ENCODE peak calls at places on chromosome 3, in eight cellular contexts. R is HFFc6, A is WTC11, S is astrocyte of the cerebellum, E is endothelial cell of umbilical vein, G is fibroblast of mammary gland, Q is epithelial cell of proximal tubule, O is GM10248. F is an unnamed sample.

GRCh38 chr3:16841906-16842709 is 42.6 kb upstream of the PLCL2 start:
- DNase-seq in Q (no peak), S (no peak), E (no peak), A (peak; percentile 16), G (no peak), R (no peak), O (peak; percentile 52), F (peak; percentile 6)

GRCh38 chr3:156749244-156749643 is 74.9 kb downstream of the TIPARP start:
- DNase-seq in R (no peak), A (no peak), E (no peak), S (no peak), G (no peak), O (no peak), Q (no peak), F (no peak)

GRCh38 chr3:14210843-14211594 is 32.4 kb downstream of the LSM3 start:
- DNase-seq in O (no peak), A (no peak), S (peak; percentile 67), E (no peak), Q (peak; percentile 84), R (peak; percentile 89), G (peak; percentile 79), F (no peak)

GRCh38 chr3:127730666-127731294 is 58.0 kb downstream of the ABTB1 start:
- DNase-seq in G (no peak), Q (no peak), E (no peak), R (no peak), A (no peak), S (no peak), O (no peak), F (no peak)

GRCh38 chr3:134314588-134315285 is 59.5 kb downstream of the AMOTL2 start:
- DNase-seq in O (no peak), E (no peak), A (no peak), R (no peak), G (peak; percentile 47), Q (no peak), S (no peak), F (no peak)

GRCh38 chr3:150345021-150345538 is 63.0 kb upstream of the TSC22D2 start:
- DNase-seq in S (no peak), G (peak; percentile 47), O (no peak), Q (peak; percentile 90), R (no peak), E (no peak), A (no peak), F (no peak)

GRCh38 chr3:12170207-12170606 is 11.5 kb upstream of the TIMP4 start:
- DNase-seq in G (peak; percentile 77), A (no peak), E (no peak), R (peak; percentile 33), O (no peak), Q (no peak), S (no peak), F (peak; percentile 67)

GRCh38 chr3:172085557-172085895 is 46.1 kb downstream of the FNDC3B start:
- DNase-seq in S (no peak), O (no peak), R (no peak), E (no peak), Q (no peak), G (no peak), A (no peak), F (no peak)

GRCh38 chr3:138938877-138939562 is 7.9 kb downstream of the FOXL2 start:
- DNase-seq in S (no peak), R (no peak), G (no peak), E (no peak), Q (no peak), O (no peak), A (peak; percentile 26), F (peak; percentile 32)

GRCh38 chr3:31311571-31311970 is 221.2 kb upstream of the STT3B start:
- DNase-seq in O (no peak), A (no peak), S (no peak), R (no peak), E (no peak), Q (no peak), G (no peak), F (no peak)

GRCh38 chr3:155772801-155773200 is 27.9 kb upstream of the PLCH1 start:
- DNase-seq in E (no peak), R (no peak), A (no peak), S (no peak), G (no peak), O (no peak), Q (no peak), F (no peak)

GRCh38 chr3:41158947-41159346 is 40.4 kb upstream of the CTNNB1 start:
- DNase-seq in A (no peak), Q (no peak), E (no peak), S (no peak), R (no peak), O (no peak), G (no peak), F (peak; percentile 8)

GRCh38 chr3:172273378-172273777 is 174.9 kb downstream of the GHSR start:
- DNase-seq in E (no peak), R (no peak), G (no peak), A (no peak), O (no peak), Q (no peak), S (no peak), F (no peak)

GRCh38 chr3:198070871-198071270 is 110.9 kb downstream of the LMLN start:
- DNase-seq in E (no peak), G (no peak), R (no peak), O (no peak), S (no peak), Q (no peak), A (no peak), F (no peak)

GRCh38 chr3:188061133-188061532 is 92.8 kb upstream of the LPP start:
- DNase-seq in S (peak; percentile 35), O (no peak), A (no peak), G (peak; percentile 81), E (peak; percentile 28), R (peak; percentile 61), Q (no peak), F (peak; percentile 60)

DNA sequence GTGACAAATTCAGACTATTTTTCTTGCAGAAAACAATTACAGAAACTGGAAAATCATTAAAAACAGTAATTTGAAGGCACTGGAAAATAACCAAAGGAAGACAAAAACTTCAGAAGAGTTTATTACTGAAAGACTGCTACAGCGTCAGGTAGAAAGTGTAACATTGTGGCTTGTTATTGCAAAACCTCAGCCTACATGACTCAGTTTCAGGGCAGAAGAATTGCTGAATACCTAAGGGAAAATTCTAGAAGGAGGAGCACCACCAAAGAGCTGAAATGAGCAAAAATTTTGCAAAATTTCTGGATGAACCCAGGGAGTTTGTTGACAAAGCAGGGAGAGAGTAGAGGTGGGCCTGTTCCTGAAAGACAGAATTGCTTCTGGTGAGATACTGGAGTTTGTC is 219.6 kb downstream of the C3orf38 start:
- DNase-seq in E (no peak), S (no peak), O (no peak), A (no peak), Q (no peak), G (no peak), R (no peak), F (no peak)
- TF ChIP-seq CTCF in E (no peak), S (no peak), O (no peak), A (no peak), Q (no peak), G (no peak), R (no peak), F (no peak)

DNA sequence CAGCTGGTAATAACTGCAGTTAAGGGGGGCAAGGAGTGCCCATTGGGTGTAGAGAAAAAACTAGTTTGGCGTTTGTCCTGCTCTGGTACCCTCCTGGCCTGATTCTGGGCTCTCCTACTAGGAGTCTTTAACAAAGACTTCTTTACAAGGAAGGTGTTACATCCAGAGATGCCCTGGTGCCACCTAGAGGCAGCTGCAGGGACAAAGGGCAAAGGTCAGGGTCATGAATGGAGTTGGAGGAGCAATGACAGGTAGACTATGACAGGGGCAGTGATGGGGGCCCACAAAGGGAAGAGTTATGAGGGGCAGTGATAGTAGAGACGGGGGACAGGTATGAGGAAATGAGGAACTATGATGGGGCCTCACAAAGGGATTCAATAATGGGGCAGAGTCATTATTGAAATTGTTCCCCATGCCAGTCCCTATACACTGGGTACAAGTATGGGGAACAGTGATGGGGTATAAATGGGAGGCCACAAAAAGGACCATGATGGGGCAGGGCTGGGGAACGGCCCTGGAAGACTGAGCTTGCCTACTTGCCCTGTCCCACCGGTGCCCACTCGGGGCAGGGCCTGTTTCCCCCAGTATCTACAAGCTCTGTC is 7.9 kb downstream of the CCDC71 start:
- DNase-seq in A (peak; percentile 72), R (no peak), Q (no peak), E (no peak), S (no peak), O (no peak), G (peak; percentile 23), F (peak; percentile 67)
- TF ChIP-seq CTCF in A (peak; percentile 36), R (peak; percentile 48), Q (peak; percentile 51), E (peak; percentile 19), S (no peak), O (peak; percentile 57), G (peak; percentile 32), F (peak; percentile 79)

DNA sequence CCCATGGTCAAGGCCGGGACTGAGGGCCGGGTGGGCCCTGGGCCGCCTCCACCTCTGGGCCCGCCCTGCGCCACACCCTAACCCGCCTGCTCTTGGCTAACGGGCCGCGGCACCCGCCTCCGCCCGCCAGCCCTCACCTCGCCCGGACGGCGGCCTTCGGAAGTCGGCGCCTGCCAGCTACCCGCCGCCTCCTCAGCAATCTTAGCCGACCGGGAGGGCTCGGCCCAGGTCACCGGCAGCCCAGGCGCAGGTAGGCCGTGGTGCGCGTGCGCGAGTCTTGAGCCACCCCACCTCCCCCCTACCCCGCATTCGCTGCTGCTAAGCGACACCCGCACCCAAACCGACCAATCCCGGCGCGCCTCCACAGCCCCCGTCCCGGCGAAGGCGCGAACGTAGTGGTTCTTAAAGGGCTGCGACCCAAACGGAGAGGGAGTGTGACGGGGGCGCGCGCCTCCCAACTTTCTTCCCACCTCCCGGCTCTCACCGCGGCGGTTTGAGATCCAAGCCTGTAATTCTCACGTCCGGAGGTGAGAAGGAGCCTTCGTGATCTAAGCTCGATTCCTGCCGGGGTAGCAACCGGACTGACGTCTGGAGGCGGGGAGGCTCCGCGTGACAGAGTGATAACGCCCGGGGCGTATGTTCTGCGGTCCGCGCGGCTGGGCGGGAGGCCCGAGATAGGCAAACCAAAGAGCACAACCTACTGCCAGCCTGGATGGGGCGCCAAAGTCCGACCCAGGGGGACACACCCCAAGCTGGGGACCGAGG is at the start of gene SEC22C:
- DNase-seq in G (peak; percentile 87), O (peak; percentile 99), R (peak; percentile 86), S (peak; percentile 68), A (peak; percentile 98), Q (peak; percentile 46), E (peak; percentile 94), F (peak; percentile 95)
- TF ChIP-seq CTCF in G (no peak), O (peak; percentile 56), R (peak; percentile 55), S (no peak), A (no peak), Q (peak; percentile 21), E (peak; percentile 24), F (peak; percentile 28)

GRCh38 chr3:128845695-128846491 is 33.5 kb upstream of the ACAD9 start:
- DNase-seq in Q (no peak), E (peak; percentile 79), A (peak; percentile 96), O (peak; percentile 92), S (no peak), R (peak; percentile 73), G (peak; percentile 63), F (peak; percentile 98)

GRCh38 chr3:128846501-128846900 is 32.9 kb upstream of the ACAD9 start:
- DNase-seq in R (no peak), G (no peak), S (no peak), E (no peak), Q (no peak), A (no peak), O (no peak), F (peak; percentile 98)

GRCh38 chr3:128847631-128848370 is 31.6 kb upstream of the ACAD9 start:
- DNase-seq in S (no peak), E (no peak), Q (no peak), A (no peak), G (no peak), R (no peak), O (peak; percentile 6), F (peak; percentile 18)

GRCh38 chr3:128844502-128844901 is 34.9 kb upstream of the ACAD9 start:
- DNase-seq in R (no peak), E (no peak), S (no peak), Q (no peak), O (peak; percentile 6), A (no peak), G (no peak), F (no peak)

GRCh38 chr3:128845119-128845518 is 34.3 kb upstream of the ACAD9 start:
- DNase-seq in Q (no peak), R (no peak), G (no peak), E (no peak), O (peak; percentile 17), S (no peak), A (peak; percentile 59), F (peak; percentile 68)
- TF ChIP-seq CTCF in Q (peak; percentile 24), R (no peak), G (no peak), E (peak; percentile 28), O (peak; percentile 17), S (peak; percentile 25), A (no peak), F (peak; percentile 43)

F was measured in NB4.